ENCODE peak calls at places on chromosomes 1 and 21, in seven cellular contexts. W is epithelial cell of esophagus; T is Ammon's horn; P is HuH-7; H is amygdala; Y is stimulated activated CD8-positive, alpha-beta memory T cell treated with anti-CD3 and anti-CD28 coated beads, Interleukin-15, amount 100 ng/mL, for 4 hours; J is choroid plexus epithelial cell. X is an unnamed sample.

GRCh38 chr1:224726783-224727182 is 110.7 kb downstream of the CNIH3 start:
- DNase-seq in W (peak), T (no peak), P (no peak), H (no peak), Y (no peak), J (peak), X (no peak)

GRCh38 chr1:202237052-202237451 is 43.5 kb downstream of the LGR6 start:
- DNase-seq in W (peak), T (no peak), P (peak), H (no peak), Y (no peak), J (peak), X (peak)

GRCh38 chr21:32393677-32394001 is 827 bp upstream of the URB1 start:
- DNase-seq in W (no peak), T (no peak), P (no peak), H (no peak), Y (no peak), J (no peak), X (no peak)

GRCh38 chr1:67723620-67724019 is 38.6 kb downstream of the GADD45A start:
- DNase-seq in W (peak), T (no peak), P (no peak), H (no peak), Y (no peak), J (peak), X (no peak)

GRCh38 chr21:45328198-45329087 is 40.7 kb upstream of the POFUT2 start:
- DNase-seq in W (no peak), T (no peak), P (no peak), H (no peak), Y (no peak), J (no peak), X (no peak)

GRCh38 chr1:81757398-81758020 is 43.2 kb upstream of the ADGRL2 start:
- DNase-seq in W (no peak), T (no peak), P (no peak), H (no peak), Y (no peak), J (no peak), X (no peak)

GRCh38 chr1:223835754-223836153 is 10.0 kb downstream of the TP53BP2 start:
- DNase-seq in W (no peak), T (no peak), P (no peak), H (no peak), Y (no peak), J (peak), X (no peak)

GRCh38 chr1:198811436-198811835 is 172.6 kb downstream of the PTPRC start:
- DNase-seq in W (no peak), T (no peak), P (no peak), H (no peak), Y (no peak), J (no peak), X (no peak)

GRCh38 chr1:56576880-56577858 is 2.2 kb downstream of the PLPP3 start:
- DNase-seq in W (peak), T (peak), P (peak), H (no peak), Y (no peak), J (peak), X (peak)

GRCh38 chr1:172163479-172164215 is 256.8 kb upstream of the C1orf105 start:
- DNase-seq in W (no peak), T (no peak), P (no peak), H (no peak), Y (no peak), J (peak), X (no peak)

GRCh38 chr1:230917284-230918135 is 49.2 kb upstream of the C1orf198 start:
- DNase-seq in W (peak), T (peak), P (peak), H (peak), Y (peak), J (peak), X (peak)

GRCh38 chr1:212671342-212672031 is 28.2 kb downstream of the BATF3 start:
- DNase-seq in W (peak), T (peak), P (no peak), H (peak), Y (no peak), J (peak), X (peak)

GRCh38 chr1:52268372-52268771 is 97.6 kb downstream of the CC2D1B start:
- DNase-seq in W (peak), T (peak), P (no peak), H (no peak), Y (no peak), J (peak), X (peak)

GRCh38 chr1:23385119-23385621 is 15.5 kb upstream of the ZNF436 start:
- DNase-seq in W (peak), T (no peak), P (no peak), H (no peak), Y (no peak), J (no peak), X (no peak)

GRCh38 chr1:207856276-207857023 is 54.5 kb downstream of the CD34 start:
- DNase-seq in W (no peak), T (no peak), P (no peak), H (no peak), Y (no peak), J (peak), X (no peak)

GRCh38 chr1:229293528-229294204 is 22.8 kb downstream of the RAB4A start:
- DNase-seq in W (no peak), T (no peak), P (no peak), H (no peak), Y (no peak), J (no peak), X (no peak)

GRCh38 chr1:206143537-206144155 is 26.5 kb upstream of the AVPR1B start:
- DNase-seq in W (peak), T (no peak), P (no peak), H (no peak), Y (no peak), J (no peak), X (no peak)

X was measured in H9.